ENCODE peak calls at places on chromosomes 13 and 19, in eight cellular contexts. R is GM23338, F is PC-3, I is osteoblast, X is OCI-LY7, M is GM23248, W is fibroblast of lung, H is K562. B is an unnamed sample.

GRCh38 chr19:58345558-58345957 is 7.7 kb downstream of the A1BG start:
- DNase-seq in R (no peak), F (no peak), I (peak; percentile 74), X (no peak), M (peak; percentile 36), W (no peak), H (no peak), B (no peak)

GRCh38 chr13:41311607-41312500 is 787 bp downstream of the NAA16 start:
- DNase-seq in R (peak; percentile 49), F (peak; percentile 35), I (peak; percentile 77), X (peak; percentile 75), M (peak; percentile 78), W (peak; percentile 41), H (peak; percentile 46), B (peak; percentile 48)

GRCh38 chr19:1513492-1514294 is 874 bp upstream of the ADAMTSL5 start:
- DNase-seq in R (peak; percentile 63), F (peak; percentile 62), I (peak; percentile 96), X (peak; percentile 55), M (peak; percentile 86), W (peak; percentile 29), H (peak; percentile 88), B (peak; percentile 61)

GRCh38 chr13:113848431-113849260 is 15.2 kb downstream of the GAS6 start:
- DNase-seq in R (no peak), F (peak; percentile 20), I (peak; percentile 51), X (no peak), M (no peak), W (no peak), H (no peak), B (no peak)

GRCh38 chr13:40439928-40440327 is 226.5 kb downstream of the FOXO1 start:
- DNase-seq in R (no peak), F (no peak), I (no peak), X (peak; percentile 59), M (no peak), W (no peak), H (no peak), B (peak; percentile 40)

GRCh38 chr19:57212109-57212508 is 18.7 kb upstream of the AURKC start:
- DNase-seq in R (no peak), F (peak; percentile 16), I (no peak), X (no peak), M (peak; percentile 46), W (no peak), H (no peak), B (no peak)

GRCh38 chr13:101417043-101417406 is 717 bp upstream of the NALCN start:
- DNase-seq in R (no peak), F (peak; percentile 91), I (peak; percentile 80), X (no peak), M (peak; percentile 63), W (peak; percentile 64), H (no peak), B (no peak)

GRCh38 chr13:104086205-104086604 is 1020.0 kb upstream of the SLC10A2 start:
- DNase-seq in R (no peak), F (no peak), I (no peak), X (no peak), M (no peak), W (peak; percentile 11), H (no peak), B (no peak)

GRCh38 chr13:106814389-106814903 is 246.5 kb upstream of the ARGLU1 start:
- DNase-seq in R (no peak), F (no peak), I (no peak), X (no peak), M (no peak), W (no peak), H (no peak), B (no peak)

GRCh38 chr19:3448616-3449334 is 31.6 kb downstream of the SMIM24 start:
- DNase-seq in R (no peak), F (no peak), I (no peak), X (no peak), M (no peak), W (no peak), H (no peak), B (no peak)

GRCh38 chr13:29607465-29607864 is 12.0 kb upstream of the SLC7A1 start:
- DNase-seq in R (no peak), F (no peak), I (no peak), X (no peak), M (peak; percentile 47), W (peak; percentile 57), H (no peak), B (peak; percentile 69)

GRCh38 chr19:28516415-28516872 is 696.5 kb downstream of the UQCRFS1 start:
- DNase-seq in R (no peak), F (no peak), I (no peak), X (no peak), M (no peak), W (no peak), H (no peak), B (no peak)

GRCh38 chr13:107516517-107516916 is 698.8 kb downstream of the LIG4 start:
- DNase-seq in R (no peak), F (no peak), I (no peak), X (no peak), M (no peak), W (no peak), H (no peak), B (no peak)

GRCh38 chr13:75704194-75704941 is 68.2 kb downstream of the LMO7 start:
- DNase-seq in R (no peak), F (peak; percentile 40), I (peak; percentile 34), X (no peak), M (peak; percentile 50), W (peak; percentile 96), H (no peak), B (peak; percentile 23)

GRCh38 chr13:90420683-90421082 is 926.8 kb upstream of the MIR17HG start:
- DNase-seq in R (peak; percentile 18), F (peak; percentile 22), I (no peak), X (no peak), M (no peak), W (no peak), H (no peak), B (no peak)

GRCh38 chr19:56667311-56667870 is 4.2 kb downstream of the ZNF835 start:
- DNase-seq in R (no peak), F (no peak), I (no peak), X (no peak), M (no peak), W (no peak), H (no peak), B (no peak)

GRCh38 chr19:7421941-7422744 is 66.7 kb downstream of the PEX11G start:
- DNase-seq in R (no peak), F (peak; percentile 38), I (no peak), X (no peak), M (no peak), W (no peak), H (no peak), B (peak; percentile 85)

GRCh38 chr13:32527151-32527550 is 11.4 kb downstream of the N4BP2L2 start:
- DNase-seq in R (no peak), F (no peak), I (no peak), X (no peak), M (no peak), W (no peak), H (no peak), B (no peak)
- H3K79me2 ChIP-seq in R (peaks cover 77% of the 10 kb centered on the region), F (peaks cover 54% of the 10 kb centered on the region), I (peaks cover 79% of the 10 kb centered on the region), X (peaks cover 27% of the 10 kb centered on the region), M (peaks cover 100% of the 10 kb centered on the region), W (peaks cover 43% of the 10 kb centered on the region), H (peaks cover 73% of the 10 kb centered on the region), B (no peaks in the 10 kb centered on the region)

GRCh38 chr13:48412881-48413351 is at the start of gene LPAR6:
- DNase-seq in R (peak; percentile 35), F (peak; percentile 69), I (peak; percentile 45), X (no peak), M (peak; percentile 79), W (peak; percentile 81), H (no peak), B (no peak)

GRCh38 chr13:48411281-48412099 is 1.4 kb downstream of the LPAR6 start:
- DNase-seq in R (no peak), F (peak; percentile 32), I (no peak), X (no peak), M (peak; percentile 48), W (peak; percentile 21), H (no peak), B (no peak)

GRCh38 chr13:48412100-48412556 is 785 bp downstream of the LPAR6 start:
- DNase-seq in R (peak; percentile 22), F (peak; percentile 26), I (no peak), X (no peak), M (peak; percentile 51), W (peak; percentile 36), H (no peak), B (no peak)

GRCh38 chr13:48414501-48414900 is 1.6 kb upstream of the LPAR6 start:
- DNase-seq in R (no peak), F (no peak), I (no peak), X (no peak), M (no peak), W (no peak), H (no peak), B (no peak)

DNA sequence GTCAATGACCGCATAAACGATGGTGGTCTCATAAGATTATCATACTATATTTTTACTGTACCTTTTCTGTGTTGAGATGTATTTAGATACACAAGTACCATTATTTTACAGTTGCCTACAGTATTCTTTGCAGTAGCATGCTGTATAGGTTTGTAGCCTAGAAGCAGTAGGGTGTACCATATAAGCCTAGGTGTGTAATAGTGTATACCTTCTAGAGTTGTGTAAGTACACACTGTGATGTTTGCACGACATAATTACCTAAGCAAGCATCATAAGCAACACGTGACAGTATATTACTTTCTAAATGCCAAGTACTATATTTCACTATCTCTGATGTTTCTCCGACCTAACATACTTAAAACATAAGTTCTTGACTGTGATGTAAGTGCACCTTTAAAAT is 2.7 kb downstream of the LPAR6 start:
- DNase-seq in R (no peak), F (no peak), I (no peak), X (no peak), M (peak; percentile 24), W (no peak), H (no peak), B (no peak)
- H3K79me2 ChIP-seq in R (no peaks in the 10 kb centered on the region), F (peaks cover 36% of the 10 kb centered on the region), I (peaks cover 42% of the 10 kb centered on the region), X (no peaks in the 10 kb centered on the region), M (peaks cover 94% of the 10 kb centered on the region), W (peaks cover 17% of the 10 kb centered on the region), H (no peaks in the 10 kb centered on the region), B (no peaks in the 10 kb centered on the region)

GRCh38 chr19:45509692-45510015 is 2.4 kb downstream of the VASP start:
- DNase-seq in R (no peak), F (no peak), I (no peak), X (no peak), M (no peak), W (no peak), H (no peak), B (no peak)
- H3K79me2 ChIP-seq in R (peaks cover 73% of the 10 kb centered on the region), F (peaks cover 76% of the 10 kb centered on the region), I (peaks cover 71% of the 10 kb centered on the region), X (peaks cover 18% of the 10 kb centered on the region), M (peaks cover 74% of the 10 kb centered on the region), W (peaks cover 70% of the 10 kb centered on the region), H (peaks cover 83% of the 10 kb centered on the region), B (peaks cover 49% of the 10 kb centered on the region)

GRCh38 chr19:29943615-29944014 is 1.6 kb downstream of the URI1 start:
- DNase-seq in R (no peak), F (no peak), I (no peak), X (no peak), M (peak; percentile 45), W (no peak), H (peak; percentile 40), B (no peak)

GRCh38 chr19:29944415-29945012 is 2.5 kb downstream of the URI1 start:
- DNase-seq in R (no peak), F (no peak), I (no peak), X (no peak), M (no peak), W (no peak), H (no peak), B (no peak)

GRCh38 chr19:29945017-29945416 is 3.0 kb downstream of the URI1 start:
- DNase-seq in R (no peak), F (no peak), I (no peak), X (no peak), M (no peak), W (no peak), H (no peak), B (no peak)

GRCh38 chr19:29946645-29947044 is 4.6 kb downstream of the URI1 start:
- DNase-seq in R (no peak), F (no peak), I (no peak), X (no peak), M (no peak), W (no peak), H (no peak), B (no peak)

GRCh38 chr19:29945433-29945832 is 3.4 kb downstream of the URI1 start:
- DNase-seq in R (no peak), F (no peak), I (peak; percentile 44), X (no peak), M (peak; percentile 43), W (no peak), H (no peak), B (no peak)
- H3K79me2 ChIP-seq in R (peaks cover 69% of the 10 kb centered on the region), F (peaks cover 71% of the 10 kb centered on the region), I (peaks cover 71% of the 10 kb centered on the region), X (peaks cover 70% of the 10 kb centered on the region), M (peaks cover 76% of the 10 kb centered on the region), W (peaks cover 59% of the 10 kb centered on the region), H (peaks cover 74% of the 10 kb centered on the region), B (peaks cover 8% of the 10 kb centered on the region)